ENCODE peak calls at places on chromosomes 12 and 14, in eight cellular contexts. One of them, this sample, is unnamed.

GRCh38 chr12:130846386-130846785 is 7.3 kb upstream of the STX2 start:
- DNase-seq in A549: no peak
- DNase-seq in HCT116: no peak
- DNase-seq in stomach: no peak
- DNase-seq in prostate gland: no peak
- DNase-seq in HepG2: no peak
- DNase-seq in sigmoid colon: no peak
- DNase-seq in body of pancreas: no peak
- DNase-seq in this sample: no peak

GRCh38 chr12:132588821-132589669 is 21.3 kb downstream of the LRCOL1 start:
- DNase-seq in A549: no peak
- DNase-seq in HCT116: no peak
- DNase-seq in stomach: no peak
- DNase-seq in prostate gland: no peak
- DNase-seq in HepG2: no peak
- DNase-seq in sigmoid colon: no peak
- DNase-seq in body of pancreas: no peak
- DNase-seq in this sample: no peak

GRCh38 chr14:75770635-75771034 is 109.6 kb downstream of the TTLL5 start:
- DNase-seq in A549: no peak
- DNase-seq in HCT116: no peak
- DNase-seq in stomach: no peak
- DNase-seq in prostate gland: no peak
- DNase-seq in HepG2: no peak
- DNase-seq in sigmoid colon: no peak
- DNase-seq in body of pancreas: no peak
- DNase-seq in this sample: no peak

GRCh38 chr12:32532951-32533350 is 133.6 kb downstream of the FGD4 start:
- DNase-seq in A549: no peak
- DNase-seq in HCT116: no peak
- DNase-seq in stomach: no peak
- DNase-seq in prostate gland: no peak
- DNase-seq in HepG2: no peak
- DNase-seq in sigmoid colon: no peak
- DNase-seq in body of pancreas: no peak
- DNase-seq in this sample: no peak

GRCh38 chr12:114920828-114921579 is 237.0 kb upstream of the TBX3 start:
- DNase-seq in A549: no peak
- DNase-seq in HCT116: no peak
- DNase-seq in stomach: no peak
- DNase-seq in prostate gland: no peak
- DNase-seq in HepG2: no peak
- DNase-seq in sigmoid colon: no peak
- DNase-seq in body of pancreas: no peak
- DNase-seq in this sample: no peak

GRCh38 chr12:57888407-57889157 is 42.1 kb upstream of the CTDSP2 start:
- DNase-seq in A549: no peak
- DNase-seq in HCT116: no peak
- DNase-seq in stomach: peak; percentile 61
- DNase-seq in prostate gland: peak; percentile 81
- DNase-seq in HepG2: no peak
- DNase-seq in sigmoid colon: no peak
- DNase-seq in body of pancreas: no peak
- DNase-seq in this sample: peak; percentile 54

GRCh38 chr12:14554281-14555008 is 13.2 kb downstream of the PLBD1 start:
- DNase-seq in A549: no peak
- DNase-seq in HCT116: peak; percentile 13
- DNase-seq in stomach: peak; percentile 92
- DNase-seq in prostate gland: peak; percentile 73
- DNase-seq in HepG2: no peak
- DNase-seq in sigmoid colon: peak; percentile 87
- DNase-seq in body of pancreas: peak; percentile 85
- DNase-seq in this sample: peak; percentile 84

GRCh38 chr14:41668346-41668745 is 61.7 kb downstream of the LRFN5 start:
- DNase-seq in A549: no peak
- DNase-seq in HCT116: no peak
- DNase-seq in stomach: no peak
- DNase-seq in prostate gland: no peak
- DNase-seq in HepG2: no peak
- DNase-seq in sigmoid colon: no peak
- DNase-seq in body of pancreas: no peak
- DNase-seq in this sample: no peak

GRCh38 chr12:120981407-120981921 is 3.1 kb downstream of the HNF1A start:
- DNase-seq in A549: no peak
- DNase-seq in HCT116: no peak
- DNase-seq in stomach: no peak
- DNase-seq in prostate gland: no peak
- DNase-seq in HepG2: no peak
- DNase-seq in sigmoid colon: no peak
- DNase-seq in body of pancreas: no peak
- DNase-seq in this sample: no peak

GRCh38 chr12:119659289-119659897 is 8.5 kb upstream of the PRKAB1 start:
- DNase-seq in A549: peak; percentile 52
- DNase-seq in HCT116: no peak
- DNase-seq in stomach: no peak
- DNase-seq in prostate gland: no peak
- DNase-seq in HepG2: peak; percentile 46
- DNase-seq in sigmoid colon: no peak
- DNase-seq in body of pancreas: peak; percentile 32
- DNase-seq in this sample: peak; percentile 38

GRCh38 chr12:20150835-20151234 is 217.5 kb upstream of the PDE3A start:
- DNase-seq in A549: no peak
- DNase-seq in HCT116: no peak
- DNase-seq in stomach: no peak
- DNase-seq in prostate gland: no peak
- DNase-seq in HepG2: no peak
- DNase-seq in sigmoid colon: no peak
- DNase-seq in body of pancreas: no peak
- DNase-seq in this sample: no peak

GRCh38 chr12:16949351-16949750 is 343.4 kb upstream of the LMO3 start:
- DNase-seq in A549: no peak
- DNase-seq in HCT116: no peak
- DNase-seq in stomach: no peak
- DNase-seq in prostate gland: no peak
- DNase-seq in HepG2: no peak
- DNase-seq in sigmoid colon: no peak
- DNase-seq in body of pancreas: no peak
- DNase-seq in this sample: no peak

GRCh38 chr14:83548061-83548839 is 1981.7 kb upstream of the FLRT2 start:
- DNase-seq in A549: no peak
- DNase-seq in HCT116: no peak
- DNase-seq in stomach: no peak
- DNase-seq in prostate gland: no peak
- DNase-seq in HepG2: no peak
- DNase-seq in sigmoid colon: no peak
- DNase-seq in body of pancreas: no peak
- DNase-seq in this sample: no peak

GRCh38 chr12:75455839-75456238 is 24.7 kb upstream of the GLIPR1 start:
- DNase-seq in A549: no peak
- DNase-seq in HCT116: no peak
- DNase-seq in stomach: no peak
- DNase-seq in prostate gland: no peak
- DNase-seq in HepG2: no peak
- DNase-seq in sigmoid colon: no peak
- DNase-seq in body of pancreas: no peak
- DNase-seq in this sample: no peak

GRCh38 chr14:90375934-90376333 is 20.9 kb upstream of the CALM1 start:
- DNase-seq in A549: no peak
- DNase-seq in HCT116: no peak
- DNase-seq in stomach: no peak
- DNase-seq in prostate gland: no peak
- DNase-seq in HepG2: no peak
- DNase-seq in sigmoid colon: no peak
- DNase-seq in body of pancreas: no peak
- DNase-seq in this sample: no peak

GRCh38 chr12:120536064-120536791 is 2.1 kb downstream of the RNF10 start:
- DNase-seq in A549: no peak
- DNase-seq in HCT116: no peak
- DNase-seq in stomach: peak; percentile 34
- DNase-seq in prostate gland: peak; percentile 27
- DNase-seq in HepG2: peak; percentile 60
- DNase-seq in sigmoid colon: peak; percentile 17
- DNase-seq in body of pancreas: no peak
- DNase-seq in this sample: no peak

GRCh38 chr12:46209914-46210834 is 58.7 kb downstream of the SLC38A1 start:
- DNase-seq in A549: no peak
- DNase-seq in HCT116: no peak
- DNase-seq in stomach: peak; percentile 63
- DNase-seq in prostate gland: peak; percentile 27
- DNase-seq in HepG2: peak; percentile 11
- DNase-seq in sigmoid colon: peak; percentile 72
- DNase-seq in body of pancreas: peak; percentile 84
- DNase-seq in this sample: no peak

DNA sequence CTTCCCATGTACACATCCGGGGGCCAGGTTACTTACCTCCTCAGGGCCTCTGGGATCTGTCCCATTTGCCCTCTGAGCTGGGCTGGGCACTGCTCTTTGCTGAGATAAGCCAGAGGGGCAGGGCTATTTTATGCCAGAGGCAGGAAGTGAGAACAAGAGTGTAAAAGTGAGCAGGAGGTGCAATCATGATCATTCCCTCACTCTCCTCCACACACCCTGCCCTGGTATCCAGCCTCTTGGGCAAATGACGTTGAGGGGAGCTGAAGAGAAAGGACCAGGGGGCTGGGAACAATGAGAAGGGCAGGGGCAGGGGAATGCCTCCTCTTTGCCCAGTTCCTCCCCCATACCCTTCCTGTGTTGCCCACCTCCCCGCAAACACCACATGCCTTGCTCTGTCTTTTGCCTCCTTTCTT is 4.2 kb downstream of the LPAR5 start:
- DNase-seq in A549: no peak
- DNase-seq in HCT116: no peak
- DNase-seq in stomach: peak; percentile 78
- DNase-seq in prostate gland: no peak
- DNase-seq in HepG2: no peak
- DNase-seq in sigmoid colon: no peak
- DNase-seq in body of pancreas: no peak
- DNase-seq in this sample: no peak
- TF ChIP-seq POLR2A in A549: no peak
- TF ChIP-seq POLR2A in HCT116: no peak
- TF ChIP-seq POLR2A in stomach: no peak
- TF ChIP-seq POLR2A in prostate gland: no peak
- TF ChIP-seq POLR2A in HepG2: no peak
- TF ChIP-seq POLR2A in sigmoid colon: peak; percentile 69
- TF ChIP-seq POLR2A in body of pancreas: no peak
- TF ChIP-seq POLR2A in this sample: no peak

GRCh38 chr12:62635630-62636029 is 169.0 kb downstream of the MON2 start:
- DNase-seq in A549: no peak
- DNase-seq in HCT116: no peak
- DNase-seq in stomach: no peak
- DNase-seq in prostate gland: no peak
- DNase-seq in HepG2: peak; percentile 73
- DNase-seq in sigmoid colon: no peak
- DNase-seq in body of pancreas: no peak
- DNase-seq in this sample: no peak

GRCh38 chr12:62629413-62629812 is 162.8 kb downstream of the MON2 start:
- DNase-seq in A549: no peak
- DNase-seq in HCT116: no peak
- DNase-seq in stomach: no peak
- DNase-seq in prostate gland: no peak
- DNase-seq in HepG2: no peak
- DNase-seq in sigmoid colon: no peak
- DNase-seq in body of pancreas: no peak
- DNase-seq in this sample: no peak

GRCh38 chr12:62631531-62632520 is 165.2 kb downstream of the MON2 start:
- DNase-seq in A549: peak; percentile 48
- DNase-seq in HCT116: no peak
- DNase-seq in stomach: peak; percentile 43
- DNase-seq in prostate gland: peak; percentile 68
- DNase-seq in HepG2: peak; percentile 25
- DNase-seq in sigmoid colon: peak; percentile 81
- DNase-seq in body of pancreas: peak; percentile 48
- DNase-seq in this sample: peak; percentile 72

GRCh38 chr12:62629971-62630739 is 163.5 kb downstream of the MON2 start:
- DNase-seq in A549: no peak
- DNase-seq in HCT116: no peak
- DNase-seq in stomach: no peak
- DNase-seq in prostate gland: no peak
- DNase-seq in HepG2: no peak
- DNase-seq in sigmoid colon: no peak
- DNase-seq in body of pancreas: no peak
- DNase-seq in this sample: no peak

DNA sequence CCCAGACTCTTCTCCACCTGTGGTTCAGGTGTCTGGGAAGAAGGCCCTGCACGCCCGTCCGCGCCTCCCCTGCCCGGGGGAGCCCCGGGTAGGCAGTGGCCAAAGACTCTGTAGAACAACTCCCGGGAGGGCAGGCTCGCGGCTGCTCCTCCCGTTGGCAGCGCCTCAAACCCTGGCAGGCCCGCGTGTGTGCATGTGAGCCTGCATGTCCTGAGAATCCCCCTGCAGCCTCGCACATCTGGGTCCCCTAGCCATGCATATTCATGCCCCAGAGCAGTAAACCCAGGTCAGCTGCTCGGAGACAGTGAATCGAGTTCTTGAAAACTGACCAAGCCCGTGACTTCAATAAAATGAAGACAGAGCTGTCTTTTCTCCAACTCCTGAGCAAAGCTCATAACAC is 165.9 kb downstream of the MON2 start:
- DNase-seq in A549: no peak
- DNase-seq in HCT116: no peak
- DNase-seq in stomach: no peak
- DNase-seq in prostate gland: peak; percentile 22
- DNase-seq in HepG2: peak; percentile 5
- DNase-seq in sigmoid colon: peak; percentile 79
- DNase-seq in body of pancreas: peak; percentile 23
- DNase-seq in this sample: peak; percentile 60
- TF ChIP-seq POLR2A in A549: no peak
- TF ChIP-seq POLR2A in HCT116: no peak
- TF ChIP-seq POLR2A in stomach: no peak
- TF ChIP-seq POLR2A in prostate gland: no peak
- TF ChIP-seq POLR2A in HepG2: no peak
- TF ChIP-seq POLR2A in sigmoid colon: no peak
- TF ChIP-seq POLR2A in body of pancreas: no peak
- TF ChIP-seq POLR2A in this sample: no peak

DNA sequence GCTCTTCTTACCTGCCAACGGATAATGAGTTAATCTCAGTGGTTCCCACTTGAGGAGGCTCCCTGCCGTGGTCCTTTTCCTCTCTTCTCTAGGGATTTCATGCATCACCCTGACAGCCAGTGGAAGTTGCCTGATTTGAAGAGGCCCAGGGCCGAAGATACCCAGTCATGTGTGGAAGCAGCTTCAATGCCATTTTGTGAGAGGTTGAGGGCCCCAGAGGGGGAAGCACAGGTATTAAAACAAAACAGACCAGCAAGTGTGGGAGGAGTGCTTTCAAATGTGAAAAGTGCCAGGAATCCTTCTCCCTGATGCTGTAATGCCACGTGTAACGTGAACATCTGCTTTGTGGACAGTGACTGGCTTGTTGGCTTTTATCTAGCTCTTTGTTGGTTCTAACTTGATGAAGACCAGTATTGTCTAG is 1.5 kb downstream of the TCP11L2 start:
- DNase-seq in A549: no peak
- DNase-seq in HCT116: no peak
- DNase-seq in stomach: no peak
- DNase-seq in prostate gland: no peak
- DNase-seq in HepG2: no peak
- DNase-seq in sigmoid colon: no peak
- DNase-seq in body of pancreas: peak; percentile 13
- DNase-seq in this sample: no peak
- TF ChIP-seq POLR2A in A549: no peak
- TF ChIP-seq POLR2A in HCT116: no peak
- TF ChIP-seq POLR2A in stomach: no peak
- TF ChIP-seq POLR2A in prostate gland: no peak
- TF ChIP-seq POLR2A in HepG2: no peak
- TF ChIP-seq POLR2A in sigmoid colon: no peak
- TF ChIP-seq POLR2A in body of pancreas: no peak
- TF ChIP-seq POLR2A in this sample: no peak

GRCh38 chr12:1662761-1663439 is 28.0 kb upstream of the ADIPOR2 start:
- DNase-seq in A549: peak; percentile 67
- DNase-seq in HCT116: peak; percentile 87
- DNase-seq in stomach: peak; percentile 73
- DNase-seq in prostate gland: peak; percentile 38
- DNase-seq in HepG2: no peak
- DNase-seq in sigmoid colon: peak; percentile 78
- DNase-seq in body of pancreas: peak; percentile 76
- DNase-seq in this sample: peak; percentile 68
- TF ChIP-seq POLR2A in A549: no peak
- TF ChIP-seq POLR2A in HCT116: no peak
- TF ChIP-seq POLR2A in stomach: no peak
- TF ChIP-seq POLR2A in prostate gland: no peak
- TF ChIP-seq POLR2A in HepG2: no peak
- TF ChIP-seq POLR2A in sigmoid colon: no peak
- TF ChIP-seq POLR2A in body of pancreas: peak; percentile 53
- TF ChIP-seq POLR2A in this sample: no peak